ENCODE peak calls at places on chromosome X, in six cellular contexts. N is SW480; Z is caudate nucleus; B is stimulated activated CD4-positive, alpha-beta T cell treated with anti-CD3 and anti-CD28 coated beads, Interleukin-1b, Interleukin-23, amount 100 ng/mL, for 48 hours; R is hypothalamus; J is NCI-H2081. F is an unnamed sample.
A peak's percentile ranks its signal among the peaks of the same experiment; 100 is the strongest.

GRCh38 chrX:40646489-40647306 is 663 bp downstream of the CXorf38 start:
- DNase-seq in B (peak; percentile 16), R (peak; percentile 5), Z (no peak), J (peak; percentile 3), N (peak; percentile 26), F (no peak)

GRCh38 chrX:8981742-8982141 is 52.2 kb downstream of the FAM9B start:
- DNase-seq in J (no peak), Z (no peak), B (peak; percentile 34), N (no peak), R (no peak), F (no peak)

GRCh38 chrX:8025705-8026104 is 98.5 kb upstream of the PNPLA4 start:
- DNase-seq in Z (no peak), J (no peak), R (no peak), B (no peak), N (no peak), F (no peak)

GRCh38 chrX:9775930-9776329 is 10.3 kb upstream of the GPR143 start:
- DNase-seq in Z (no peak), J (no peak), B (no peak), R (no peak), N (no peak), F (no peak)

GRCh38 chrX:57900961-57901360 is 9.3 kb downstream of the ZXDA start:
- DNase-seq in R (no peak), Z (no peak), J (no peak), N (no peak), B (no peak), F (no peak)

GRCh38 chrX:16702700-16703599 is 9.5 kb downstream of the CTPS2 start:
- DNase-seq in Z (no peak), R (no peak), N (no peak), B (no peak), J (no peak), F (no peak)

GRCh38 chrX:102624105-102624504 is 24.8 kb downstream of the ARMCX5 start:
- DNase-seq in B (no peak), J (no peak), N (no peak), R (no peak), Z (no peak), F (no peak)

GRCh38 chrX:103629295-103630170 is 758 bp downstream of the TCEAL1 start:
- DNase-seq in N (peak; percentile 67), J (peak; percentile 85), B (peak; percentile 10), Z (peak; percentile 44), R (peak; percentile 49), F (peak; percentile 45)

GRCh38 chrX:105701310-105702052 is 120.9 kb upstream of the NRK start:
- DNase-seq in B (no peak), N (peak; percentile 8), Z (no peak), J (no peak), R (no peak), F (no peak)